ENCODE peak calls at places on chromosomes 3 and 15, in nine cellular contexts. G is sigmoid colon, P is spleen, R is breast epithelium, V is upper lobe of left lung, J is transverse colon, A is GM23338, T is SK-N-SH, U is suprapubic skin. Y is an unnamed sample. For H3K4me1, the result is how much of the 10 kb centered on the place peaks cover.

GRCh38 chr15:78193731-78194567 is 40.4 kb downstream of the ACSBG1 start:
- DNase-seq in A (no peak), U (peak), G (no peak), T (no peak), J (no peak), P (no peak), R (no peak), V (peak), Y (no peak)

GRCh38 chr3:153404157-153404556 is 242.1 kb downstream of the RAP2B start:
- DNase-seq in V (no peak), J (no peak), P (no peak), U (no peak), G (no peak), T (no peak), A (no peak), R (no peak), Y (no peak)

GRCh38 chr3:26049956-26050355 is 260.1 kb downstream of the OXSM start:
- DNase-seq in G (no peak), R (no peak), A (no peak), T (no peak), P (no peak), J (no peak), V (no peak), U (no peak), Y (no peak)

GRCh38 chr15:77698481-77698880 is 65.8 kb upstream of the LINGO1 start:
- DNase-seq in P (no peak), J (no peak), V (no peak), G (no peak), U (no peak), T (no peak), R (no peak), A (no peak), Y (no peak)

GRCh38 chr15:64348455-64348854 is 7.5 kb downstream of the CSNK1G1 start:
- DNase-seq in J (no peak), T (no peak), R (no peak), P (no peak), U (no peak), G (no peak), A (no peak), V (no peak), Y (no peak)

GRCh38 chr3:127217594-127218456 is 24.9 kb downstream of the PRR23E start:
- DNase-seq in G (no peak), T (no peak), R (no peak), J (no peak), P (no peak), A (no peak), V (no peak), U (no peak), Y (no peak)

GRCh38 chr3:128906031-128906803 is 26.8 kb downstream of the ACAD9 start:
- DNase-seq in G (no peak), J (no peak), A (no peak), U (no peak), P (no peak), T (no peak), V (no peak), R (no peak), Y (no peak)

GRCh38 chr3:13364602-13365271 is 55.4 kb downstream of the NUP210 start:
- DNase-seq in A (peak), J (no peak), T (no peak), P (no peak), G (no peak), V (no peak), R (no peak), U (no peak), Y (no peak)

DNA sequence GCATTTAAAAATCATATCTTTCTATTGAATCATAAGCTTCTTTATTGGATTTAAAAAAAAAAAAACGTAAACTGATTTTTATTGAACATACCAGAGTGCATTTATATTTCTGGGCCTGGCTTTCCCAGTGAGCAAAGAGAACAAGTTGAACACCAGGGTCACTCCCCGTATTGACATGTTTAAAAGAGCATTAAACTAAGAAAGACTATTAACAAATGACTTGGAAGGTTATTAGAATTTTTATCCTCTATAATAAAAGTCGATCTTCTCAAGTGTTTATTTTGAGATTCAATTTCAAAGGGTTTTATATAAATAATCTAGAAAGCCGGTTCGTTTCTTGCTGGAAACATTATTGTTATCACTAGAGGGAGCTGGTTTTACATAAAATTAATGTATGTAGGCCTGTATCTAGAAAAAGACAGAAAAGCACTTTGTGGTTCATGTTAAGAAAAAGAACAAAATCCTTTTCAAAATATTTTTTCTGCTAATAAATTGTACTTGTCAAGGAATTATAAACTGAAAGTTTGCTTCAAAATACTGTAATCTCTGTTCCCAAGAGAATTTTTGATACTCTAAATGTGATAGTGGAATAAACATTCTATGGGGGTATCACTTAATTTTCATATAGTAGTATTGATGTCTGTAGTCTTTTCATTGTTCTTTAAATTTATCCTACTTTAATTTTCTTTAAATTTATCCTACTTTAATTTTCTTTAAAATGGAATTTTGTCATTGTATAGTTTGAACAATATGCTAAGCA is 321.8 kb upstream of the MME start:
- DNase-seq in G (no peak), P (no peak), R (no peak), T (peak), U (no peak), A (peak), J (no peak), V (no peak), Y (peak)
- TF ChIP-seq CTCF in G (no peak), P (no peak), R (peak), T (peak), U (no peak), A (no peak), J (peak), V (peak), Y (peak)

DNA sequence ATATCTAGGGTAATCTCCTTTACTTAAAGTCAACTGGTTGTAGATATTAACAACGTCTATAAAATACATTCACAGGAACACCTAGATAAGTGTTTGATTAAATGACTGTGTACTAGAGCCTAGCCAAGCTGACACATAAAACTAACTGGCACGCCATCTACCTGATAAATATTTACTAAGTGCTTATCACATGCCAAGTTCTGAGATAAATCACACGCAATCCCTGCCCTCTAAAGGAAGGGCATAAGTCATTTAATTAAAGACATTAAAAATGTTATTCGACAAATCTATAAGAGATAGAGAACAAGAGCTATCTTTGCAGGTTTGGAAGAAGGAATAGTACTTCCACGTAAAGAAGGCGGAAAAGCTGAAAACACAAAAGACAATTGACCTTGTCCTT is 11.1 kb upstream of the MB21D2 start:
- DNase-seq in T (no peak), R (no peak), V (no peak), G (no peak), U (no peak), A (no peak), P (no peak), J (no peak), Y (peak)
- TF ChIP-seq POLR2AphosphoS5 in T (no peak), R (no peak), V (no peak), G (no peak), U (no peak), A (no peak), P (no peak), J (no peak), Y (peak)

GRCh38 chr3:66983101-66983500 is 15.0 kb upstream of the KBTBD8 start:
- DNase-seq in J (no peak), G (no peak), T (no peak), V (no peak), R (no peak), A (peak), P (no peak), U (no peak), Y (no peak)
- H3K4me1 ChIP-seq in J (under half), G (under half), T (under half), V (under half), R (under half), A (under half), P (under half), U (under half), Y (under half)

DNA sequence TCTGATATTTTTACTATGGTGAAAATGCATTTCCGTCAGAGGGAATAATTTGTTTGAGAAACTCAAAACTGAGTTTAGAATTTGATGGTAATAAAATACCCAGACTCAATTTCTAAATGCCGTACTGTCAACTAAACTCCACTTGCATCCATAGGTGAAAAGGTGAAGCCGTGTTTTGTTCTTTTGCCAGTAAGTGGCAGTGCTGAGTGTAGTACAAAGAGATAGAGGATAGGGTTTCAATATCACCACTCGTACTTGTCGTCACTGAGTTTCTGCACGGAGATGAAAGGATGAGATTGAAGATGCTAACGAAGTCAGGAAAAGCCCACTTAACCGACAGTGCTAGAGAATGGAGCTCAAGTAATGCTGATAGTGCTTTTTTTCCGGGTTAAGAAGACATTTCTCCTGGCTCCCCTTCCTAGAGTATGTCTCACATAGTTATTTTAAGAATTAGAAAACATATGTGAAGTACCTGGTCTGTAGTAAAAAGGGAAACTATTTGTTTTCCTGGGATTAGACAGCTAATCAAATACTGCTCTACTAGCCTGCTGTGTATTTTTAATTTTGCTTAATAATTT is 345.1 kb downstream of the IL5RA start:
- DNase-seq in J (no peak), V (no peak), A (peak), T (peak), P (no peak), R (no peak), G (no peak), U (no peak), Y (no peak)
- TF ChIP-seq CTCF in J (no peak), V (no peak), A (peak), T (no peak), P (peak), R (no peak), G (no peak), U (no peak), Y (no peak)

GRCh38 chr3:48688737-48689075 is 3.0 kb upstream of the NCKIPSD start:
- DNase-seq in R (no peak), A (no peak), V (no peak), G (no peak), T (no peak), P (no peak), U (no peak), J (no peak), Y (no peak)

GRCh38 chr3:48689384-48689783 is 3.7 kb upstream of the NCKIPSD start:
- DNase-seq in P (no peak), J (no peak), R (no peak), V (no peak), U (no peak), T (no peak), G (no peak), A (no peak), Y (no peak)

GRCh38 chr3:48688032-48688736 is 2.5 kb upstream of the NCKIPSD start:
- DNase-seq in G (no peak), P (no peak), U (no peak), A (no peak), T (no peak), J (no peak), R (no peak), V (no peak), Y (no peak)

GRCh38 chr3:48692551-48692950 is 6.8 kb upstream of the NCKIPSD start:
- DNase-seq in A (no peak), U (no peak), J (no peak), R (no peak), V (no peak), T (no peak), P (no peak), G (no peak), Y (no peak)

DNA sequence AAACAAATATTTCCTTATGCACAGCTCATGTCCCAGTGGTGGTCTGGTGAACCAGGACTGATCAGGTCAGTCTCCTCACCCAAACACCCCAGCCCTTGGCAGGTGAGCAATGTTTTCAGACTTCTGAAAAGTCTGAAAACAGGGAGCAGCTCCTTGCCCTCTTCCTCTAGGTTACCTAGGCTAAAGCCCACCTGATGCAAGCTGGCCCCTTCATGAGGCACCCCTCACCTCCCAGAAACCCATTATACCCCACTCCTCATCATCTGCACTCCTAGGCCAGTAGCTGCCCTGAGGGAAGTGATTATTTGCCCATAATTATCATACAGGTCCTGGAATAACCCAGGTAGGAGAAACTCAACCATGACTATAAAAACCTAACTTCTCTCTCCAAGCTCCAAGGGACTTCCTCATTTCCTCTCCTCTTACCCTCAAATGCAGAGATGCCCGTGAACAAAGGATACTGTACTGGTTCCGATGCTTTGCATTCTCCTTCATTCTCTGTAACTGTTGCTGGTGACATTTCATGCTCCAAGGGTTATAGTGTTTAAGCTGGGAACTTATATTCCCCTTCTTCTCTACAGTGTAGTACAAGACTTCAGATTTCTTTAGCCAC is 5.2 kb upstream of the NCKIPSD start:
- DNase-seq in A (no peak), G (no peak), P (peak), R (no peak), U (no peak), J (no peak), T (no peak), V (no peak), Y (no peak)
- TF ChIP-seq POLR2AphosphoS5 in A (no peak), G (no peak), P (no peak), R (no peak), U (no peak), J (no peak), T (no peak), V (no peak), Y (no peak)

DNA sequence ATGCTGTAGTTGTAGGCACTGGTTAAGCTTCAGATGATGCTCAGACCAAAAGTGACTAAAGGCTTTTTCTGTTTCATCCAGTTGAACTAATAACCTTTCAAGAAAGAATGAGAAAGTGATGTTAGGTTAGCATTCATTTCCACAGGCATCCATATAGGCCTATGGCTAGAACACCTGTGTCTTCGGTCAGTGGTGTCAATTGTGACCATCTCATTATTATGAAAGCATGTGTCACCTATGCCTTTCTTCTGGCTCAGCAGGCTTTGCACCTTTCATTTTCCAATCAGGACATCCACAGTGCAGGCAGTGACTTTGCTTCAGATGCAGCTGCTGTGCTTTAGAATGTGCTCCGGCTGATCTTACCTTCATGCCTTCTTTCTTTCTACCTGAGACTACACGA is 57.9 kb downstream of the B3GNT5 start:
- DNase-seq in J (no peak), T (no peak), A (no peak), R (no peak), G (no peak), V (no peak), P (no peak), U (no peak), Y (no peak)
- H3K4me1 ChIP-seq in J (under half), T (under half), A (under half), R (under half), G (under half), V (under half), P (under half), U (under half), Y (under half)

Y was measured in prostate gland.